ENCODE peak calls at places on chromosomes 13 and 19, in four cellular contexts. I is mesendoderm, E is H1, D is neuronal stem cell. P is an unnamed sample. For H3K79me1, the result is how much of the 10 kb centered on the place peaks cover.

GRCh38 chr13:50448535-50448981 is 394.9 kb downstream of the DLEU7 start:
- DNase-seq in I (no peak), E (no peak), D (no peak), P (no peak)

GRCh38 chr19:6020166-6020967 is 42.4 kb upstream of the RANBP3 start:
- DNase-seq in I (no peak), E (no peak), D (no peak), P (peak)

GRCh38 chr13:33138441-33138840 is 122.2 kb downstream of the KL start:
- DNase-seq in I (no peak), E (no peak), D (no peak), P (no peak)

GRCh38 chr13:25659091-25659502 is 287.3 kb downstream of the ATP8A2 start:
- DNase-seq in I (peak), E (no peak), D (no peak), P (no peak)

GRCh38 chr13:95137096-95137495 is 164.2 kb downstream of the ABCC4 start:
- DNase-seq in I (no peak), E (no peak), D (no peak), P (peak)

GRCh38 chr13:66313408-66313807 is 916.7 kb downstream of the PCDH9 start:
- DNase-seq in I (no peak), E (no peak), D (no peak), P (no peak)

GRCh38 chr13:34334984-34335661 is 517.2 kb downstream of the RFC3 start:
- DNase-seq in I (no peak), E (no peak), D (no peak), P (no peak)

GRCh38 chr19:16585808-16586476 is 13.7 kb upstream of the SLC35E1 start:
- DNase-seq in I (no peak), E (no peak), D (no peak), P (peak)

GRCh38 chr19:35870798-35871197 is 2.4 kb downstream of the APLP1 start:
- DNase-seq in I (no peak), E (peak), D (no peak), P (no peak)

GRCh38 chr13:40789275-40790231 is at the start of gene SLC25A15:
- DNase-seq in I (peak), E (peak), D (peak), P (peak)

GRCh38 chr19:49712397-49712859 is 21.5 kb downstream of the CPT1C start:
- DNase-seq in I (peak), E (peak), D (no peak), P (peak)

GRCh38 chr13:36341718-36342117 is 4.5 kb downstream of the SPART start:
- DNase-seq in I (no peak), E (no peak), D (no peak), P (peak)

GRCh38 chr13:60211548-60211947 is 47.8 kb upstream of the DIAPH3 start:
- DNase-seq in I (peak), E (no peak), D (no peak), P (no peak)

GRCh38 chr13:35621989-35622388 is 145.5 kb upstream of the MAB21L1 start:
- DNase-seq in I (peak), E (no peak), D (no peak), P (peak)

GRCh38 chr19:1122021-1122971 is 18.5 kb downstream of the GPX4 start:
- DNase-seq in I (no peak), E (no peak), D (no peak), P (no peak)

GRCh38 chr19:30284209-30284608 is 88.0 kb upstream of the ZNF536 start:
- DNase-seq in I (no peak), E (no peak), D (no peak), P (no peak)

GRCh38 chr19:38977445-38978314 is 2.1 kb upstream of the FBXO17 start:
- DNase-seq in I (no peak), E (no peak), D (no peak), P (peak)

GRCh38 chr19:8654591-8655339 is 24.3 kb downstream of the NFILZ start:
- DNase-seq in I (peak), E (peak), D (peak), P (peak)

GRCh38 chr13:37357548-37357947 is 241.0 kb downstream of the POSTN start:
- DNase-seq in I (no peak), E (no peak), D (no peak), P (no peak)

GRCh38 chr19:35013820-35014754 is 14.0 kb downstream of the GRAMD1A start:
- DNase-seq in I (no peak), E (no peak), D (no peak), P (no peak)

GRCh38 chr13:50208826-50209335 is 193.6 kb downstream of the KCNRG start:
- DNase-seq in I (peak), E (peak), D (no peak), P (peak)

GRCh38 chr13:74667656-74668055 is 533.5 kb upstream of the KLF12 start:
- DNase-seq in I (no peak), E (no peak), D (no peak), P (no peak)

GRCh38 chr13:79312456-79312855 is 93.6 kb downstream of the RBM26 start:
- DNase-seq in I (no peak), E (no peak), D (no peak), P (peak)

GRCh38 chr13:27821566-27821965 is 29.3 kb downstream of the GSX1 start:
- DNase-seq in I (no peak), E (peak), D (no peak), P (peak)
- H3K79me1 ChIP-seq in I (under half), E (under half), D (under half), P (under half)

GRCh38 chr13:23348270-23349126 is 85.0 kb downstream of the SACS start:
- DNase-seq in I (peak), E (no peak), D (no peak), P (no peak)
- H3K79me1 ChIP-seq in I (under half), E (under half), D (under half), P (under half)

DNA sequence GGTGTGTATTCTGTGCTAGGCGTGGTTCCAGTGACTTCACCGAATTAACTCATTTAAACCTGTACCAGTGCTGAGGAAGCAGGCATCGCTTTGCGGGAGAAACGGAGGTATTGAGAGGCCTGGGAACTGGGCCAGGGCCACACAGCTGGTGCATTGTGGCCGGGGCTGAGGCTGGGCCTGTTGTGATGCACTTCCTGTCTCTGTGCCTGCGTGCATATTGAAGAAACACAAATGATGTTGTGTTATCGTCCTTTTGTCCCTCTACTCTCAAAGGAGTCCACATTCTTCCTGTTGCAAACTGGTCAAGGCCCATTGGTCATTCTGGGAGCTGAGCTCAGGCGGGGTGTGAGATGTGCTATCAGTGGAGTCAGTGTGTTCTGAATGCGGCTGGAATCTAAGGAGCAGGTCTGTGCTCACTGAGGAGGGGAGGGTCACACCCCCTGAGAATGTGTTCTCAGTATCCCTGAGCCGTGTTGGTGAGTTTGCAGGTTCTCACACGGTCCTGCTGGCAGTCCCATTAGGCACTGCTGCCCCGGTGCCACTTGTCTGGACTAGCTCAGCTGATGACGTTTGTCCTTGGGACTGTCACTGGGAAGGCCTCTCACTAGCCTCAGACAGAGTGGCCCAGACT is 62.1 kb downstream of the ARHGEF7 start:
- DNase-seq in I (no peak), E (no peak), D (no peak), P (peak)
- H3K79me1 ChIP-seq in I (under half), E (under half), D (under half), P (under half)

DNA sequence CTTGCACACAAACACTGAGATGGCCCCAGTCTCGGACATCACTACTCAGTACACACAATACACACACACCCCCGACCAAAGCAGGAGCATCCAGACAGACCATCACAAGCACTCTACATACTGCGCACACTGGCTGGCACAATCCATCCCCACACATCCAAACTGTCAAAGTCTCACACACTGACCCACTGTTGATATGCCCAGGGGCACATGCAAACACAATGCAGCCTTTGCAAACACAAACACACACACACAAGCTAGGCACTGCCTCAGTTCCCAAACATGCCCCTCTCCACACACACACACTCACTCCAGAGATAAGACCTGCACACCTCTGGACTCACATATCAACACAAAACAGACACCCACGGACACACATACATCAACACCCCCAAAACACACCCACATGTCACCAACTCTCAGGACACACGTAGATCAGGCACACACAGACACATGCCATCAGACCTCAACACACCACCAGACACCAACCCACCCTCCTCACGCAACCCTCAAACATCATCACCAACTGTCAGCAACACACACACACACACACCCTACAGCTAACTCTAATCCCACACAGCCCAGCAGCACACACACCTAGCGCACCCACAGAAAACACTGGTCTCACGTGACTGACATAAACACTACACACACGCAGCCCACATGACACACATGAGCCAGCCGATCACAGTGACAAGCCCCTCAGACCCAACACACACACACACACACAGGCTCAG is 1.9 kb downstream of the BBC3 start:
- DNase-seq in I (peak), E (no peak), D (no peak), P (peak)
- H3K79me1 ChIP-seq in I (under half), E (under half), D (under half), P (under half)

GRCh38 chr13:98226520-98226919 is 49.5 kb upstream of the RNF113B start:
- DNase-seq in I (no peak), E (no peak), D (no peak), P (no peak)
- H3K79me1 ChIP-seq in I (under half), E (under half), D (under half), P (under half)

DNA sequence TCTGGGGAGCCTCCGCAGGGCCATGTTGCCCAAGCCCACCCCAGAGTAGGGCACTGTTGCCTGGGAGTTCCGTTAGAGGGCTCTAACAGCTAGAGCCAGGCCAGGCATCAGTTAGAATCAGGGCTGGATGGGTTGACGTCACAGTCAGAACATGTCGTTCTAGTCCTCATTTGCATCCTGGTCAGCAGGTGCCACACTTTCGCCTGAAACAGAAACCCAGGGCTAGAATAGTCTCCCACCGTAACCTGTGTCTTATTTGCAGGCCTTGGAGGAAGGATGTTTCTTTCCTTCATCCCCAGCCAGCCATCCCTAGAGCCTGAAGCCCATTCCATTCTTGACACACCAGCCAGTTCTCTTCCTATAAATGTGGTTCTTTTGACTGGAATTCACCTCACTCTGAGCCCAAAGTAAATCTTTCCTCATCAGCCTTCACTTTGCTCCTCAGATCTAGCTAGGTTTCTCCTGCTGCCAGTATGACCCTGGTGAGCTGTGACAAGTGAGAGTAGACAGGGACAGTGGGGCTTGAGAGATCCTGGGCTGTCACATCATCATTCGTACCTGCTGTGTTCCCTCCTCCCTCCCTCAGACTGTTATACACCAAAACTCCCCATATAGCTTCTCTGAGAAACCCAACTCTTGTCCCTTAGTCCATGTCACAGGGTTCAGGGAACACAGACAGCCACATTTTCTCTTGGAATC is 12.2 kb upstream of the CCDC97 start:
- DNase-seq in I (no peak), E (no peak), D (no peak), P (no peak)
- H3K79me1 ChIP-seq in I (under half), E (under half), D (under half), P (under half)

GRCh38 chr13:30863231-30863630 is 42.8 kb upstream of the MEDAG start:
- DNase-seq in I (peak), E (no peak), D (no peak), P (no peak)

GRCh38 chr13:30864352-30865130 is 41.5 kb upstream of the MEDAG start:
- DNase-seq in I (peak), E (no peak), D (no peak), P (peak)

GRCh38 chr13:30866692-30867669 is 39.1 kb upstream of the MEDAG start:
- DNase-seq in I (no peak), E (no peak), D (no peak), P (peak)

GRCh38 chr13:30863796-30864195 is 42.3 kb upstream of the MEDAG start:
- DNase-seq in I (peak), E (no peak), D (no peak), P (no peak)

DNA sequence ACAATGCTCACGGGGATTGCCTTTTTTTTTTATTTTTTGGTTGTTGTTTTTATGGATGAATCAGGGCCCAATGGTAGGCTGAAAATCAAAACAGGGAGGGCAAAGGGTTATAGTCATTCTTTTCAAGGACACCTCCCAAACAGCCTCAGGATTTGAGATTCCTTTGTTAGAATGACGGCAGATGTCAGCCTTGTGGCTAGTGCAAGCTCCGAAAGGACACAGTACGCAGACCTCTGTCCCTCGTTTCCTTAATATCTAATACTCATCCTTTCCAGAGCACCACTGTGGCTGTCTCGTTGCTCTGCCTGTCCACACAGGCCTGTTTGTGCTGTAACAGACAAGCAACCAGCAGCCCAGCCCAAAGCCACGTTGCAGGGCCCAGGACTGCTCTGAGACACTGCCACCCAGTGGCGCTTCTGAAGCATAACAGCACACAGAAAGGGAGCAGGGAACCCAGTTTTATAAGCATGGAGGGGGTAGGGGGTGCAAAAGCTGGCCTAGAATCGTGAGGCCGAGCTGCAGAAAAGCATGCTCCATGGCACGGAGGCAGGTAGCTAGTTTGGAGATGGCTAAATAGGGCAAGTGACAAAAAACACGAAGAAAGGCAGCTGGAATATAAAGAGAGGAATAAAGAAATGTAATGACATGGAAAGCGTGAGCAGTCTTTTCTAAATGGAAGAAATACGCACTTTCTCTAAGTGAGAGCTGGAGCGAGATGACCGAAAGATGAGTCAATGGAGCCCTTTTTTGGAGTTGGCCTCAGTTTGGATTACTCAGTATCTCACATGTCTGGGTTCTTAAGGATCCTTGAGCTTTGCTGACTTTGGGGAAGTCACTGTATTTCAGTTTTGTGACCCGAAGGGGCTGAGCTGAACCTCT is 40.7 kb upstream of the MEDAG start:
- DNase-seq in I (peak), E (peak), D (peak), P (peak)
- H3K79me1 ChIP-seq in I (under half), E (under half), D (under half), P (under half)

GRCh38 chr13:52016296-52016695 is 4.1 kb downstream of the ALG11 start:
- DNase-seq in I (no peak), E (no peak), D (no peak), P (no peak)

GRCh38 chr13:52022355-52022754 is 2.1 kb upstream of the UTP14C start:
- DNase-seq in I (no peak), E (no peak), D (no peak), P (no peak)

GRCh38 chr13:52025475-52026245 is 1.2 kb downstream of the UTP14C start:
- DNase-seq in I (peak), E (no peak), D (no peak), P (no peak)

GRCh38 chr13:52024481-52024880 is at the start of gene UTP14C:
- DNase-seq in I (no peak), E (no peak), D (no peak), P (no peak)

GRCh38 chr13:52020191-52020590 is 4.3 kb upstream of the UTP14C start:
- DNase-seq in I (no peak), E (no peak), D (no peak), P (no peak)
- H3K79me1 ChIP-seq in I (under half), E (under half), D (under half), P (under half)

GRCh38 chr13:30115257-30115600 is 192.1 kb downstream of the KATNAL1 start:
- DNase-seq in I (no peak), E (no peak), D (no peak), P (no peak)

GRCh38 chr13:30113531-30113930 is 193.8 kb downstream of the KATNAL1 start:
- DNase-seq in I (no peak), E (no peak), D (no peak), P (no peak)

GRCh38 chr13:30112602-30113435 is 194.5 kb downstream of the KATNAL1 start:
- DNase-seq in I (peak), E (peak), D (peak), P (peak)

GRCh38 chr13:30114586-30115256 is 192.6 kb downstream of the KATNAL1 start:
- DNase-seq in I (peak), E (peak), D (peak), P (peak)

DNA sequence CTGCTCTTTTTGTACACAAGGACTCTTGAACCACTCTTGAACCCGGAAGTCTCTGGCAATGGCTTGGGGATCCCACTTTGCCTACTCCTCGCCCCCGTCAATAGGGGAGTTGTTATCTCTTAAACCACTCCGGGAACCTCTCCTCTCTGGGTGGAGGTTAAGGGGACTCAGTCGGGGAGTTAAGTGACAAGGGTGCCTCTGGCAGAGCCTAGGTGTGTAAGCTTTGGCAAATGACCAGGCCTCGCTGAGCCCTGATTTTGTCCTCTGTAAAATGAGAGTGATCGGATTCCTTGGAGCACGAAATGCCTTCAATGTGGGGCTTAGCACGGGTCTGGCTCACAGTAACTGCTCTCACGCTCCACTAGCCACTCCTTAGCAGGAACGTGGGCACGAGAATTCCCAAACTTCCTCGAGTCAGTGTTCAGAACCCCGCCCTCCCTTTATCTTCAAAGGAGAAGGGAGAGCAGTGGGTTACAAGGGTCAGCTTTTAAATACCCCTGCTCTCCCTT is 193.3 kb downstream of the KATNAL1 start:
- DNase-seq in I (peak), E (peak), D (no peak), P (no peak)
- H3K79me1 ChIP-seq in I (under half), E (under half), D (under half), P (under half)